ENCODE peak calls at places on chromosomes 4 and X, in nine cellular contexts. X, I, H, J, A, E, N, W and Q are unnamed samples.

GRCh38 chrX:16316336-16316735 is 149.1 kb downstream of the MAGEB17 start:
- DNase-seq in X (no peak), I (no peak), H (no peak), J (no peak), A (no peak), E (no peak), N (no peak), W (no peak), Q (no peak)

GRCh38 chr4:84051728-84052127 is 447.4 kb downstream of the NKX6-1 start:
- DNase-seq in X (no peak), I (no peak), H (no peak), J (no peak), A (no peak), E (no peak), N (no peak), W (no peak), Q (no peak)

GRCh38 chrX:140317462-140317861 is 187.4 kb downstream of the SOX3 start:
- DNase-seq in X (no peak), I (no peak), H (no peak), J (no peak), A (no peak), E (no peak), N (no peak), W (no peak), Q (no peak)

GRCh38 chr4:88706574-88706973 is 8.9 kb upstream of the NAP1L5 start:
- DNase-seq in X (peak), I (peak), H (peak), J (peak), A (peak), E (peak), N (peak), W (peak), Q (peak)

GRCh38 chrX:48648299-48648698 is 35.3 kb upstream of the WAS start:
- DNase-seq in X (peak), I (peak), H (peak), J (peak), A (peak), E (peak), N (peak), W (peak), Q (no peak)

GRCh38 chrX:64642482-64642881 is 247.2 kb upstream of the MTMR8 start:
- DNase-seq in X (no peak), I (no peak), H (no peak), J (no peak), A (no peak), E (no peak), N (no peak), W (no peak), Q (no peak)

GRCh38 chrX:109911046-109911445 is 91.9 kb upstream of the TMEM164 start:
- DNase-seq in X (no peak), I (no peak), H (no peak), J (no peak), A (peak), E (no peak), N (no peak), W (no peak), Q (no peak)

GRCh38 chrX:79524642-79525041 is 157.5 kb upstream of the ITM2A start:
- DNase-seq in X (no peak), I (no peak), H (no peak), J (peak), A (peak), E (peak), N (no peak), W (no peak), Q (no peak)

GRCh38 chr4:18981234-18981615 is 959.7 kb upstream of the LCORL start:
- DNase-seq in X (no peak), I (no peak), H (no peak), J (peak), A (no peak), E (no peak), N (no peak), W (no peak), Q (no peak)

GRCh38 chr4:22122062-22122461 is 173.5 kb upstream of the KCNIP4 start:
- DNase-seq in X (no peak), I (no peak), H (no peak), J (no peak), A (no peak), E (no peak), N (no peak), W (no peak), Q (no peak)